ENCODE peak calls at places on chromosomes 12 and 14, in six cellular contexts. C is mucosa of descending colon, D is prostate gland, M is IMR-90, K is tibial nerve, H is astrocyte. A is an unnamed sample.
A peak's percentile ranks its signal among the peaks of the same experiment; 100 is the strongest.

GRCh38 chr12:113019045-113019444 is 37.5 kb upstream of the DTX1 start:
- DNase-seq in C (no peak), D (no peak), M (no peak), K (no peak), H (peak; percentile 10), A (no peak)

GRCh38 chr14:103657466-103657865 is 28.5 kb downstream of the KLC1 start:
- DNase-seq in C (no peak), D (no peak), M (peak; percentile 90), K (no peak), H (peak; percentile 79), A (no peak)

GRCh38 chr14:85414142-85414541 is 115.8 kb upstream of the FLRT2 start:
- DNase-seq in C (no peak), D (no peak), M (no peak), K (no peak), H (no peak), A (no peak)

GRCh38 chr14:77761205-77761931 is 412 bp upstream of the SNW1 start:
- DNase-seq in C (peak; percentile 40), D (no peak), M (peak; percentile 36), K (peak; percentile 63), H (peak; percentile 24), A (no peak)

GRCh38 chr14:103909531-103910261 is 18.6 kb upstream of the TDRD9 start:
- DNase-seq in C (no peak), D (no peak), M (no peak), K (no peak), H (no peak), A (no peak)

GRCh38 chr12:53484686-53485567 is 14.3 kb downstream of the MAP3K12 start:
- DNase-seq in C (no peak), D (no peak), M (no peak), K (no peak), H (no peak), A (no peak)

GRCh38 chr12:131853832-131854797 is 25.9 kb downstream of the MMP17 start:
- DNase-seq in C (no peak), D (no peak), M (no peak), K (no peak), H (no peak), A (no peak)

GRCh38 chr12:76878899-76879709 is at the start of gene CSRP2:
- DNase-seq in C (peak; percentile 91), D (peak; percentile 91), M (peak; percentile 87), K (peak; percentile 80), H (peak; percentile 79), A (peak; percentile 89)

GRCh38 chr12:3257411-3257810 is 180.2 kb downstream of the TSPAN9 start:
- DNase-seq in C (no peak), D (no peak), M (no peak), K (no peak), H (no peak), A (no peak)

GRCh38 chr14:23085458-23085857 is 9.5 kb downstream of the ACIN1 start:
- DNase-seq in C (no peak), D (no peak), M (peak; percentile 27), K (no peak), H (no peak), A (no peak)

GRCh38 chr12:66279127-66279712 is 23.1 kb upstream of the HELB start:
- DNase-seq in C (peak; percentile 32), D (no peak), M (peak; percentile 22), K (no peak), H (peak; percentile 3), A (no peak)

GRCh38 chr14:99232406-99233214 is 39.4 kb downstream of the BCL11B start:
- DNase-seq in C (no peak), D (no peak), M (no peak), K (no peak), H (no peak), A (no peak)

DNA sequence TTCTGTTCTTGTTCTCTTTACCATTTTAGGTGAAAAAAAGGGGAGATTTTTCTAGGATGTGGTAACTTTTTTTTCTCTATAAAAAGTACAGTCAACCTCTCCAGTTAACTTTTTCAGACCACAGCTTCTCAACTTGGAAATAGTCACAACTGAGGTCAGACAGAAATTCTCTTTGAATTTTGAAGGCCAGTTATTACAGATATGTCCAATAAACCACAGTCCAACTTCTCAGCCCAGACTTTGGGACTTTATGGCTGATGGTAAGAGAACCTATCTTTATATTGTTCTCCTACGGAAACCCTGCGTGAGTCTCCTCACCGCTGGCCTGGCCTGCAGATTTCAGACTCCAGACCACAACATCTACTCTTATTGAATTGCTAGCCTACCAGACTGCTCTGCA is 176.7 kb downstream of the DACT1 start:
- DNase-seq in C (no peak), D (no peak), M (no peak), K (no peak), H (peak; percentile 80), A (no peak)
- H3K4me1 ChIP-seq in C (no peaks in the 10 kb centered on the region), D (no peaks in the 10 kb centered on the region), M (peaks cover 2% of the 10 kb centered on the region), K (peaks cover 15% of the 10 kb centered on the region), H (peaks cover 6% of the 10 kb centered on the region), A (no peaks in the 10 kb centered on the region)

DNA sequence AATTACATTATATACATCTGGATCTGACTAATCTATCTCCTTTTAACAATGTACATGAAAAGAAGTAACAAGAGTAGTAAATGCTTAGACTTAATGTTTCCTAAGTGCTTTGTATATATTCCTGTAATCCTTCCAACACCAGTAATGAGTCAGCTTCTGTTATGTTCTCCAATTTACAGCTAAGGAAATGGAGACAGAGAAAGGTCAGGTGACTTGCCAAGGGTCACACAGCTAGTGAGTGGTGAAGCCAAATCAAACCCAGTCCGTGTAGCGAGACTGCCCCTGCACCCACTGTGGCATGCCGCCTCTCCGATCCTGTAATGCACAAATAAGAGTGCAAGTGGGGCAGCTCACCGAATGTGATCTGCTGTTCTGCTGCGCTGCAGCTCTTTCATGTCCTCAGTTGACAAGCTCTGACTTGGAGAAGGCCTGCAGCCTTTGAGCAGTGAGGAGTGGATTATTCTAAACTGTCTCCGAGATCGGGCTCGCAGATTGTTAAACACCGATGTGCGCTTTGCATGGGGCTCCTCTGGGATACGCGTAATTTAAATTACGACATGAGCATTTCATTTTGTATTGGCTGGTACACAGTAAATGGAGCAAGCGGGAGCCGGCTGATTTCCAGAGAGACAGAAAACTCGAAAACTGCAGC is 65.1 kb upstream of the KTN1 start:
- DNase-seq in C (no peak), D (no peak), M (peak; percentile 87), K (peak; percentile 13), H (peak; percentile 84), A (no peak)
- H3K4me1 ChIP-seq in C (no peaks in the 10 kb centered on the region), D (no peaks in the 10 kb centered on the region), M (peaks cover 3% of the 10 kb centered on the region), K (peaks cover 10% of the 10 kb centered on the region), H (peaks cover 16% of the 10 kb centered on the region), A (no peaks in the 10 kb centered on the region)

DNA sequence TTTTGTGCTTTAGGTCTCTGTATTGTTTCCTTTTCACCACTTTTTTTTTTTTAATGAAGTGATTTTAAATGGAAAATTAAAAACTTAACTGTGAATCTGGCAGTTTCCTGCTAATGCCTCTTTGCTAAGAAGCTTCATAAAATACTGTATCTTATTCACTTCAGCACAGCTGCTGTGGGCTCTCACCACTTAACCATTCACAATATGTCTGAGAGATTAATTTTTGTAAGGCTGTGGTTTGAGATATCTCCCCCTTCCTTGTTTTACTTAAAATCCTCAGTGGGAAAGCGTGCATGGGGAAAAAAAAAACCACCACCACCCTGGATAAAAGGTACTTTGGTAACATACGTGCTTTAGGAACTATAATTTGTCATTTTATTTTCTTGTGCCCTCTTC is 115.9 kb downstream of the ETV6 start:
- DNase-seq in C (no peak), D (no peak), M (peak; percentile 52), K (no peak), H (peak; percentile 86), A (no peak)
- H3K4me1 ChIP-seq in C (peaks cover 53% of the 10 kb centered on the region), D (no peaks in the 10 kb centered on the region), M (peaks cover 38% of the 10 kb centered on the region), K (peaks cover 74% of the 10 kb centered on the region), H (peaks cover 46% of the 10 kb centered on the region), A (peaks cover 95% of the 10 kb centered on the region)

GRCh38 chr12:109730306-109731145 is 16.9 kb downstream of the FAM222A start:
- DNase-seq in C (no peak), D (no peak), M (no peak), K (no peak), H (no peak), A (peak; percentile 20)
- H3K4me1 ChIP-seq in C (no peaks in the 10 kb centered on the region), D (no peaks in the 10 kb centered on the region), M (no peaks in the 10 kb centered on the region), K (peaks cover 73% of the 10 kb centered on the region), H (no peaks in the 10 kb centered on the region), A (peaks cover 29% of the 10 kb centered on the region)

DNA sequence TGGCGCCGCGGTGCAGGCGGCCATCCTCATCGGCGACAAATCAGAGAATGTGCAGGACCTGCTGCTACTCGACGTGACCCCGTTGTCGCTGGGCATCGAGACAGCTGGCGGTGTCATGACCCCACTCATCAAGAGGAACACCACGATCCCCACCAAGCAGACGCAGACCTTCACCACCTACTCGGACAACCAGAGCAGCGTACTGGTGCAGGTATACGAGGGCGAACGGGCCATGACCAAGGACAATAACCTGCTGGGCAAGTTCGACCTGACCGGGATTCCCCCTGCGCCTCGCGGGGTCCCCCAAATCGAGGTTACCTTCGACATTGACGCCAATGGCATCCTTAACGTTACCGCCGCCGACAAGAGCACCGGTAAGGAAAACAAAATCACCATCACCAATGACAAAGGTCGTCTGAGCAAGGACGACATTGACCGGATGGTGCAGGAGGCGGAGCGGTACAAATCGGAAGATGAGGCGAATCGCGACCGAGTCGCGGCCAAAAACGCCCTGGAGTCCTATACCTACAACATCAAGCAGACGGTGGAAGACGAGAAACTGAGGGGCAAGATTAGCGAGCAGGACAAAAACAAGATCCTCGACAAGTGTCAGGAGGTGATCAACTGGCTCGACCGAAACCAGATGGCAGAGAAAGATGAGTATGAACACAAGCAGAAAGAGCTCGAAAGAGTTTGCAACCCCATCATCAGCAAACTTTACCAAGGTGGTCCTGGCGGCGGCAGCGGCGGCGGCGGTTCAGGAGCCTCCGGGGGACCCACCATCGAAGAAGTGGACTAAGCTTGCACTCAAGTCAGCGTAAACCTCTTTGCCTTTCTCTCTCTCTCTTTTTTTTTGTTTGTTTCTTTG is 1.7 kb downstream of the HSPA2 start:
- DNase-seq in C (peak; percentile 30), D (no peak), M (no peak), K (no peak), H (no peak), A (no peak)
- H3K4me1 ChIP-seq in C (no peaks in the 10 kb centered on the region), D (no peaks in the 10 kb centered on the region), M (no peaks in the 10 kb centered on the region), K (peaks cover 11% of the 10 kb centered on the region), H (peaks cover 18% of the 10 kb centered on the region), A (peaks cover 55% of the 10 kb centered on the region)

GRCh38 chr12:124371970-124372555 is 77.2 kb downstream of the RFLNA start:
- DNase-seq in C (no peak), D (no peak), M (no peak), K (no peak), H (no peak), A (no peak)

GRCh38 chr12:124371366-124371765 is 76.5 kb downstream of the RFLNA start:
- DNase-seq in C (no peak), D (no peak), M (no peak), K (no peak), H (no peak), A (no peak)

GRCh38 chr12:124374147-124374546 is 79.3 kb downstream of the RFLNA start:
- DNase-seq in C (no peak), D (no peak), M (no peak), K (no peak), H (no peak), A (no peak)

GRCh38 chr12:124374567-124374966 is 79.7 kb downstream of the RFLNA start:
- DNase-seq in C (no peak), D (no peak), M (no peak), K (no peak), H (no peak), A (no peak)

DNA sequence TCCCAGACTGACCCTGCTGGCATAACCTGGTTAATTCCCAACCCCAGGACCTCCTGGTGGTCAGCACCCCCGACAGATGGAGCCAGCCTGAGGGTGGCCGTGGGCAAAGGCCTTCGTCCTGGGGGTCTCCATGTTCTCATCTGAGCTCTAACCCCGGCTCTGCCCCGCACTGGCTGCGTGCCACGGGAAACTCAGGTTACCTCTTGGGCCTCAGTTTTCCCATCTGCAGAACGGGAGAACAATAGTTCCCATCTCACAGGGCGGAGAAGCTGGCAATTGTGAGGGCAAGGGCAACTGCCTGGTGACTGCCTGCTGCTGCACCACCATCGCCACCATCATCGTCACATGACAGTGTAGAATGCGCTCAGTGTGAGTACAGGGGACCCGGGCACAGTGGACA is 77.9 kb downstream of the RFLNA start:
- DNase-seq in C (no peak), D (no peak), M (no peak), K (no peak), H (no peak), A (no peak)
- H3K4me1 ChIP-seq in C (peaks cover 28% of the 10 kb centered on the region), D (peaks cover 29% of the 10 kb centered on the region), M (peaks cover 21% of the 10 kb centered on the region), K (peaks cover 75% of the 10 kb centered on the region), H (peaks cover 31% of the 10 kb centered on the region), A (peaks cover 29% of the 10 kb centered on the region)